ENCODE peak calls at places on chromosomes 5 and 9, in ten cellular contexts. One of them, this sample, is unnamed.
A peak's percentile ranks its signal among the peaks of the same experiment; 100 is the strongest.

GRCh38 chr5:134438641-134439621 is 27.2 kb upstream of the CDKN2AIPNL start:
- DNase-seq in NB4: no peak
- DNase-seq in stimulated activated CD4-positive, alpha-beta T cell treated with anti-CD3 and anti-CD28 coated beads, TNF-alpha, amount 100 ng/mL, for 1 hour: no peak
- DNase-seq in hippocampal formation: no peak
- DNase-seq in midbrain: peak; percentile 25
- DNase-seq in foreskin fibroblast: peak; percentile 98
- DNase-seq in NCI-H1105: peak; percentile 71
- DNase-seq in activated T-helper 9 cell treated with anti-CD3 and anti-CD28 coated beads, Interleukin-2, amount 50 U/mL, for 16 hours: no peak
- DNase-seq in AG10803: peak; percentile 99
- DNase-seq in lower lobe of right lung: peak; percentile 88
- DNase-seq in this sample: no peak

GRCh38 chr9:36037580-36038169 is 962 bp downstream of the RECK start:
- DNase-seq in stimulated activated CD4-positive, alpha-beta T cell treated with anti-CD3 and anti-CD28 coated beads, TNF-alpha, amount 100 ng/mL, for 1 hour: no peak
- DNase-seq in foreskin fibroblast: peak; percentile 54
- DNase-seq in midbrain: peak; percentile 30
- DNase-seq in lower lobe of right lung: no peak
- DNase-seq in AG10803: no peak
- DNase-seq in hippocampal formation: peak; percentile 47
- DNase-seq in NCI-H1105: no peak
- DNase-seq in activated T-helper 9 cell treated with anti-CD3 and anti-CD28 coated beads, Interleukin-2, amount 50 U/mL, for 16 hours: no peak
- DNase-seq in NB4: no peak
- DNase-seq in this sample: no peak

GRCh38 chr5:172102913-172103629 is 85.0 kb downstream of the STK10 start:
- DNase-seq in hippocampal formation: no peak
- DNase-seq in stimulated activated CD4-positive, alpha-beta T cell treated with anti-CD3 and anti-CD28 coated beads, TNF-alpha, amount 100 ng/mL, for 1 hour: no peak
- DNase-seq in AG10803: peak; percentile 95
- DNase-seq in NCI-H1105: no peak
- DNase-seq in lower lobe of right lung: no peak
- DNase-seq in foreskin fibroblast: peak; percentile 97
- DNase-seq in NB4: no peak
- DNase-seq in activated T-helper 9 cell treated with anti-CD3 and anti-CD28 coated beads, Interleukin-2, amount 50 U/mL, for 16 hours: no peak
- DNase-seq in midbrain: no peak
- DNase-seq in this sample: no peak

GRCh38 chr9:135702002-135702721 is at the start of gene KCNT1:
- DNase-seq in AG10803: peak; percentile 13
- DNase-seq in activated T-helper 9 cell treated with anti-CD3 and anti-CD28 coated beads, Interleukin-2, amount 50 U/mL, for 16 hours: peak; percentile 18
- DNase-seq in lower lobe of right lung: no peak
- DNase-seq in NCI-H1105: peak; percentile 7
- DNase-seq in NB4: peak; percentile 51
- DNase-seq in foreskin fibroblast: peak; percentile 79
- DNase-seq in hippocampal formation: no peak
- DNase-seq in midbrain: no peak
- DNase-seq in stimulated activated CD4-positive, alpha-beta T cell treated with anti-CD3 and anti-CD28 coated beads, TNF-alpha, amount 100 ng/mL, for 1 hour: no peak
- DNase-seq in this sample: peak; percentile 75

GRCh38 chr5:55159763-55160492 is at the start of gene GPX8:
- DNase-seq in midbrain: peak; percentile 42
- DNase-seq in AG10803: peak; percentile 88
- DNase-seq in NCI-H1105: no peak
- DNase-seq in foreskin fibroblast: peak; percentile 89
- DNase-seq in stimulated activated CD4-positive, alpha-beta T cell treated with anti-CD3 and anti-CD28 coated beads, TNF-alpha, amount 100 ng/mL, for 1 hour: no peak
- DNase-seq in lower lobe of right lung: no peak
- DNase-seq in NB4: peak; percentile 56
- DNase-seq in activated T-helper 9 cell treated with anti-CD3 and anti-CD28 coated beads, Interleukin-2, amount 50 U/mL, for 16 hours: no peak
- DNase-seq in hippocampal formation: peak; percentile 36
- DNase-seq in this sample: no peak

GRCh38 chr5:18003312-18003711 is 369.1 kb downstream of the TAF11L14 start:
- DNase-seq in lower lobe of right lung: no peak
- DNase-seq in foreskin fibroblast: no peak
- DNase-seq in NB4: no peak
- DNase-seq in midbrain: no peak
- DNase-seq in NCI-H1105: no peak
- DNase-seq in AG10803: no peak
- DNase-seq in hippocampal formation: no peak
- DNase-seq in activated T-helper 9 cell treated with anti-CD3 and anti-CD28 coated beads, Interleukin-2, amount 50 U/mL, for 16 hours: no peak
- DNase-seq in stimulated activated CD4-positive, alpha-beta T cell treated with anti-CD3 and anti-CD28 coated beads, TNF-alpha, amount 100 ng/mL, for 1 hour: no peak
- DNase-seq in this sample: no peak

GRCh38 chr9:136354592-136355085 is 8.9 kb downstream of the DNLZ start:
- DNase-seq in hippocampal formation: no peak
- DNase-seq in NB4: no peak
- DNase-seq in NCI-H1105: no peak
- DNase-seq in AG10803: peak; percentile 49
- DNase-seq in midbrain: no peak
- DNase-seq in activated T-helper 9 cell treated with anti-CD3 and anti-CD28 coated beads, Interleukin-2, amount 50 U/mL, for 16 hours: no peak
- DNase-seq in lower lobe of right lung: no peak
- DNase-seq in stimulated activated CD4-positive, alpha-beta T cell treated with anti-CD3 and anti-CD28 coated beads, TNF-alpha, amount 100 ng/mL, for 1 hour: no peak
- DNase-seq in foreskin fibroblast: peak; percentile 71
- DNase-seq in this sample: no peak

GRCh38 chr5:74934949-74935751 is 69.0 kb upstream of the FAM169A start:
- DNase-seq in hippocampal formation: no peak
- DNase-seq in NCI-H1105: no peak
- DNase-seq in stimulated activated CD4-positive, alpha-beta T cell treated with anti-CD3 and anti-CD28 coated beads, TNF-alpha, amount 100 ng/mL, for 1 hour: no peak
- DNase-seq in NB4: peak; percentile 19
- DNase-seq in AG10803: peak; percentile 82
- DNase-seq in lower lobe of right lung: no peak
- DNase-seq in midbrain: no peak
- DNase-seq in activated T-helper 9 cell treated with anti-CD3 and anti-CD28 coated beads, Interleukin-2, amount 50 U/mL, for 16 hours: no peak
- DNase-seq in foreskin fibroblast: peak; percentile 89
- DNase-seq in this sample: no peak

GRCh38 chr5:145917288-145917687 is 19.1 kb upstream of the SH3RF2 start:
- DNase-seq in foreskin fibroblast: peak; percentile 19
- DNase-seq in NB4: no peak
- DNase-seq in NCI-H1105: no peak
- DNase-seq in AG10803: peak; percentile 23
- DNase-seq in stimulated activated CD4-positive, alpha-beta T cell treated with anti-CD3 and anti-CD28 coated beads, TNF-alpha, amount 100 ng/mL, for 1 hour: no peak
- DNase-seq in lower lobe of right lung: no peak
- DNase-seq in hippocampal formation: no peak
- DNase-seq in activated T-helper 9 cell treated with anti-CD3 and anti-CD28 coated beads, Interleukin-2, amount 50 U/mL, for 16 hours: no peak
- DNase-seq in midbrain: no peak
- DNase-seq in this sample: no peak

GRCh38 chr9:108854641-108855528 is 901 bp downstream of the ACTL7B start:
- DNase-seq in hippocampal formation: no peak
- DNase-seq in midbrain: no peak
- DNase-seq in NB4: no peak
- DNase-seq in AG10803: no peak
- DNase-seq in activated T-helper 9 cell treated with anti-CD3 and anti-CD28 coated beads, Interleukin-2, amount 50 U/mL, for 16 hours: no peak
- DNase-seq in foreskin fibroblast: no peak
- DNase-seq in stimulated activated CD4-positive, alpha-beta T cell treated with anti-CD3 and anti-CD28 coated beads, TNF-alpha, amount 100 ng/mL, for 1 hour: no peak
- DNase-seq in NCI-H1105: no peak
- DNase-seq in lower lobe of right lung: no peak
- DNase-seq in this sample: no peak

GRCh38 chr5:105982526-105982925 is 1688.2 kb downstream of the EFNA5 start:
- DNase-seq in hippocampal formation: no peak
- DNase-seq in stimulated activated CD4-positive, alpha-beta T cell treated with anti-CD3 and anti-CD28 coated beads, TNF-alpha, amount 100 ng/mL, for 1 hour: no peak
- DNase-seq in NCI-H1105: no peak
- DNase-seq in lower lobe of right lung: no peak
- DNase-seq in midbrain: no peak
- DNase-seq in NB4: no peak
- DNase-seq in activated T-helper 9 cell treated with anti-CD3 and anti-CD28 coated beads, Interleukin-2, amount 50 U/mL, for 16 hours: no peak
- DNase-seq in foreskin fibroblast: no peak
- DNase-seq in AG10803: no peak
- DNase-seq in this sample: no peak

GRCh38 chr5:153496835-153497234 is 6.4 kb downstream of the GRIA1 start:
- DNase-seq in hippocampal formation: no peak
- DNase-seq in lower lobe of right lung: no peak
- DNase-seq in activated T-helper 9 cell treated with anti-CD3 and anti-CD28 coated beads, Interleukin-2, amount 50 U/mL, for 16 hours: no peak
- DNase-seq in stimulated activated CD4-positive, alpha-beta T cell treated with anti-CD3 and anti-CD28 coated beads, TNF-alpha, amount 100 ng/mL, for 1 hour: no peak
- DNase-seq in NCI-H1105: no peak
- DNase-seq in AG10803: peak; percentile 50
- DNase-seq in midbrain: peak; percentile 3
- DNase-seq in NB4: peak; percentile 12
- DNase-seq in foreskin fibroblast: peak; percentile 81
- DNase-seq in this sample: no peak

GRCh38 chr9:7284517-7284916 is 515.1 kb downstream of the DMAC1 start:
- DNase-seq in stimulated activated CD4-positive, alpha-beta T cell treated with anti-CD3 and anti-CD28 coated beads, TNF-alpha, amount 100 ng/mL, for 1 hour: no peak
- DNase-seq in AG10803: no peak
- DNase-seq in NCI-H1105: no peak
- DNase-seq in midbrain: no peak
- DNase-seq in foreskin fibroblast: no peak
- DNase-seq in hippocampal formation: no peak
- DNase-seq in NB4: no peak
- DNase-seq in activated T-helper 9 cell treated with anti-CD3 and anti-CD28 coated beads, Interleukin-2, amount 50 U/mL, for 16 hours: no peak
- DNase-seq in lower lobe of right lung: no peak
- DNase-seq in this sample: no peak

GRCh38 chr5:75335952-75336624 is 932 bp upstream of the HMGCR start:
- DNase-seq in lower lobe of right lung: no peak
- DNase-seq in foreskin fibroblast: peak; percentile 89
- DNase-seq in midbrain: no peak
- DNase-seq in activated T-helper 9 cell treated with anti-CD3 and anti-CD28 coated beads, Interleukin-2, amount 50 U/mL, for 16 hours: peak; percentile 4
- DNase-seq in stimulated activated CD4-positive, alpha-beta T cell treated with anti-CD3 and anti-CD28 coated beads, TNF-alpha, amount 100 ng/mL, for 1 hour: no peak
- DNase-seq in NCI-H1105: no peak
- DNase-seq in NB4: peak; percentile 51
- DNase-seq in hippocampal formation: no peak
- DNase-seq in AG10803: peak; percentile 84
- DNase-seq in this sample: peak; percentile 61

GRCh38 chr5:65268520-65268919 is 213.2 kb downstream of the ADAMTS6 start:
- DNase-seq in AG10803: peak; percentile 50
- DNase-seq in foreskin fibroblast: no peak
- DNase-seq in NCI-H1105: no peak
- DNase-seq in lower lobe of right lung: no peak
- DNase-seq in midbrain: no peak
- DNase-seq in hippocampal formation: no peak
- DNase-seq in activated T-helper 9 cell treated with anti-CD3 and anti-CD28 coated beads, Interleukin-2, amount 50 U/mL, for 16 hours: no peak
- DNase-seq in NB4: no peak
- DNase-seq in stimulated activated CD4-positive, alpha-beta T cell treated with anti-CD3 and anti-CD28 coated beads, TNF-alpha, amount 100 ng/mL, for 1 hour: no peak
- DNase-seq in this sample: no peak

GRCh38 chr5:67538343-67538670 is 341.7 kb upstream of the CD180 start:
- DNase-seq in lower lobe of right lung: no peak
- DNase-seq in AG10803: no peak
- DNase-seq in activated T-helper 9 cell treated with anti-CD3 and anti-CD28 coated beads, Interleukin-2, amount 50 U/mL, for 16 hours: no peak
- DNase-seq in hippocampal formation: no peak
- DNase-seq in midbrain: no peak
- DNase-seq in NCI-H1105: no peak
- DNase-seq in stimulated activated CD4-positive, alpha-beta T cell treated with anti-CD3 and anti-CD28 coated beads, TNF-alpha, amount 100 ng/mL, for 1 hour: no peak
- DNase-seq in foreskin fibroblast: peak; percentile 29
- DNase-seq in NB4: no peak
- DNase-seq in this sample: no peak

GRCh38 chr5:157212307-157212706 is 31.7 kb downstream of the ITK start:
- DNase-seq in foreskin fibroblast: no peak
- DNase-seq in AG10803: no peak
- DNase-seq in midbrain: no peak
- DNase-seq in hippocampal formation: no peak
- DNase-seq in activated T-helper 9 cell treated with anti-CD3 and anti-CD28 coated beads, Interleukin-2, amount 50 U/mL, for 16 hours: no peak
- DNase-seq in NCI-H1105: no peak
- DNase-seq in NB4: peak; percentile 6
- DNase-seq in stimulated activated CD4-positive, alpha-beta T cell treated with anti-CD3 and anti-CD28 coated beads, TNF-alpha, amount 100 ng/mL, for 1 hour: no peak
- DNase-seq in lower lobe of right lung: no peak
- DNase-seq in this sample: no peak

GRCh38 chr5:52861368-52861767 is 73.7 kb downstream of the ITGA1 start:
- DNase-seq in stimulated activated CD4-positive, alpha-beta T cell treated with anti-CD3 and anti-CD28 coated beads, TNF-alpha, amount 100 ng/mL, for 1 hour: no peak
- DNase-seq in hippocampal formation: no peak
- DNase-seq in foreskin fibroblast: no peak
- DNase-seq in activated T-helper 9 cell treated with anti-CD3 and anti-CD28 coated beads, Interleukin-2, amount 50 U/mL, for 16 hours: no peak
- DNase-seq in AG10803: no peak
- DNase-seq in lower lobe of right lung: no peak
- DNase-seq in NCI-H1105: no peak
- DNase-seq in midbrain: no peak
- DNase-seq in NB4: no peak
- DNase-seq in this sample: no peak

GRCh38 chr9:133280387-133280786 is 5.4 kb upstream of the ABO start:
- DNase-seq in stimulated activated CD4-positive, alpha-beta T cell treated with anti-CD3 and anti-CD28 coated beads, TNF-alpha, amount 100 ng/mL, for 1 hour: no peak
- DNase-seq in NB4: no peak
- DNase-seq in midbrain: no peak
- DNase-seq in AG10803: no peak
- DNase-seq in foreskin fibroblast: no peak
- DNase-seq in NCI-H1105: no peak
- DNase-seq in activated T-helper 9 cell treated with anti-CD3 and anti-CD28 coated beads, Interleukin-2, amount 50 U/mL, for 16 hours: no peak
- DNase-seq in lower lobe of right lung: no peak
- DNase-seq in hippocampal formation: no peak
- DNase-seq in this sample: no peak

GRCh38 chr5:89087551-89088318 is 204.8 kb upstream of the MEF2C start:
- DNase-seq in hippocampal formation: no peak
- DNase-seq in foreskin fibroblast: no peak
- DNase-seq in lower lobe of right lung: no peak
- DNase-seq in midbrain: no peak
- DNase-seq in NB4: no peak
- DNase-seq in stimulated activated CD4-positive, alpha-beta T cell treated with anti-CD3 and anti-CD28 coated beads, TNF-alpha, amount 100 ng/mL, for 1 hour: no peak
- DNase-seq in NCI-H1105: no peak
- DNase-seq in activated T-helper 9 cell treated with anti-CD3 and anti-CD28 coated beads, Interleukin-2, amount 50 U/mL, for 16 hours: no peak
- DNase-seq in AG10803: no peak
- DNase-seq in this sample: no peak

GRCh38 chr5:4905674-4906528 is 234.2 kb upstream of the ADAMTS16 start:
- DNase-seq in NB4: no peak
- DNase-seq in NCI-H1105: no peak
- DNase-seq in AG10803: no peak
- DNase-seq in stimulated activated CD4-positive, alpha-beta T cell treated with anti-CD3 and anti-CD28 coated beads, TNF-alpha, amount 100 ng/mL, for 1 hour: no peak
- DNase-seq in midbrain: peak; percentile 16
- DNase-seq in activated T-helper 9 cell treated with anti-CD3 and anti-CD28 coated beads, Interleukin-2, amount 50 U/mL, for 16 hours: no peak
- DNase-seq in foreskin fibroblast: no peak
- DNase-seq in hippocampal formation: no peak
- DNase-seq in lower lobe of right lung: no peak
- DNase-seq in this sample: peak; percentile 23

GRCh38 chr5:36264202-36264760 is 22.6 kb upstream of the NADK2 start:
- DNase-seq in stimulated activated CD4-positive, alpha-beta T cell treated with anti-CD3 and anti-CD28 coated beads, TNF-alpha, amount 100 ng/mL, for 1 hour: no peak
- DNase-seq in NCI-H1105: no peak
- DNase-seq in activated T-helper 9 cell treated with anti-CD3 and anti-CD28 coated beads, Interleukin-2, amount 50 U/mL, for 16 hours: no peak
- DNase-seq in NB4: no peak
- DNase-seq in hippocampal formation: no peak
- DNase-seq in midbrain: no peak
- DNase-seq in AG10803: no peak
- DNase-seq in lower lobe of right lung: no peak
- DNase-seq in foreskin fibroblast: no peak
- DNase-seq in this sample: no peak

GRCh38 chr5:20368581-20368980 is 380.6 kb upstream of the CDH18 start:
- DNase-seq in NB4: no peak
- DNase-seq in hippocampal formation: peak; percentile 47
- DNase-seq in midbrain: peak; percentile 14
- DNase-seq in activated T-helper 9 cell treated with anti-CD3 and anti-CD28 coated beads, Interleukin-2, amount 50 U/mL, for 16 hours: no peak
- DNase-seq in NCI-H1105: no peak
- DNase-seq in AG10803: no peak
- DNase-seq in foreskin fibroblast: no peak
- DNase-seq in lower lobe of right lung: no peak
- DNase-seq in stimulated activated CD4-positive, alpha-beta T cell treated with anti-CD3 and anti-CD28 coated beads, TNF-alpha, amount 100 ng/mL, for 1 hour: no peak
- DNase-seq in this sample: no peak

GRCh38 chr5:132825824-132826391 is 4.5 kb downstream of the SHROOM1 start:
- DNase-seq in stimulated activated CD4-positive, alpha-beta T cell treated with anti-CD3 and anti-CD28 coated beads, TNF-alpha, amount 100 ng/mL, for 1 hour: no peak
- DNase-seq in activated T-helper 9 cell treated with anti-CD3 and anti-CD28 coated beads, Interleukin-2, amount 50 U/mL, for 16 hours: no peak
- DNase-seq in AG10803: no peak
- DNase-seq in foreskin fibroblast: no peak
- DNase-seq in NB4: no peak
- DNase-seq in NCI-H1105: no peak
- DNase-seq in lower lobe of right lung: peak; percentile 45
- DNase-seq in hippocampal formation: no peak
- DNase-seq in midbrain: no peak
- DNase-seq in this sample: no peak

GRCh38 chr9:123399803-123400378 is 43.9 kb downstream of the CRB2 start:
- DNase-seq in activated T-helper 9 cell treated with anti-CD3 and anti-CD28 coated beads, Interleukin-2, amount 50 U/mL, for 16 hours: no peak
- DNase-seq in midbrain: no peak
- DNase-seq in lower lobe of right lung: no peak
- DNase-seq in NB4: peak; percentile 29
- DNase-seq in foreskin fibroblast: no peak
- DNase-seq in stimulated activated CD4-positive, alpha-beta T cell treated with anti-CD3 and anti-CD28 coated beads, TNF-alpha, amount 100 ng/mL, for 1 hour: no peak
- DNase-seq in AG10803: no peak
- DNase-seq in hippocampal formation: no peak
- DNase-seq in NCI-H1105: no peak
- DNase-seq in this sample: peak; percentile 55

GRCh38 chr5:172898513-172899369 is 60.5 kb upstream of the RPL26L1 start:
- DNase-seq in NB4: no peak
- DNase-seq in midbrain: no peak
- DNase-seq in activated T-helper 9 cell treated with anti-CD3 and anti-CD28 coated beads, Interleukin-2, amount 50 U/mL, for 16 hours: no peak
- DNase-seq in AG10803: no peak
- DNase-seq in stimulated activated CD4-positive, alpha-beta T cell treated with anti-CD3 and anti-CD28 coated beads, TNF-alpha, amount 100 ng/mL, for 1 hour: no peak
- DNase-seq in NCI-H1105: no peak
- DNase-seq in hippocampal formation: no peak
- DNase-seq in foreskin fibroblast: no peak
- DNase-seq in lower lobe of right lung: no peak
- DNase-seq in this sample: no peak

GRCh38 chr5:7849531-7850240 is 1.2 kb downstream of the CFAP90 start:
- DNase-seq in activated T-helper 9 cell treated with anti-CD3 and anti-CD28 coated beads, Interleukin-2, amount 50 U/mL, for 16 hours: no peak
- DNase-seq in NB4: no peak
- DNase-seq in hippocampal formation: peak; percentile 18
- DNase-seq in midbrain: no peak
- DNase-seq in AG10803: no peak
- DNase-seq in NCI-H1105: no peak
- DNase-seq in lower lobe of right lung: no peak
- DNase-seq in foreskin fibroblast: peak; percentile 25
- DNase-seq in stimulated activated CD4-positive, alpha-beta T cell treated with anti-CD3 and anti-CD28 coated beads, TNF-alpha, amount 100 ng/mL, for 1 hour: no peak
- DNase-seq in this sample: peak; percentile 37

GRCh38 chr5:163867738-163868137 is 362.3 kb downstream of the MAT2B start:
- DNase-seq in hippocampal formation: no peak
- DNase-seq in foreskin fibroblast: no peak
- DNase-seq in lower lobe of right lung: no peak
- DNase-seq in stimulated activated CD4-positive, alpha-beta T cell treated with anti-CD3 and anti-CD28 coated beads, TNF-alpha, amount 100 ng/mL, for 1 hour: no peak
- DNase-seq in NCI-H1105: no peak
- DNase-seq in AG10803: no peak
- DNase-seq in NB4: no peak
- DNase-seq in midbrain: no peak
- DNase-seq in activated T-helper 9 cell treated with anti-CD3 and anti-CD28 coated beads, Interleukin-2, amount 50 U/mL, for 16 hours: no peak
- DNase-seq in this sample: no peak